ENCODE peak calls at places on chromosomes 12 and 14, in eight cellular contexts. Y is KBM-7; A is MV-4-11; E is NCI-H748 treated with DMSO at 0.1 percent for 48 hours; B is GM12892; U is left ventricle myocardium superior; J is stimulated activated CD4-positive, alpha-beta T cell treated with anti-CD3 and anti-CD28 coated beads, Interleukin-15, amount 100 ng/mL, for 1 hour; S is uterus. T is an unnamed sample.

GRCh38 chr12:94875525-94875924 is 128.0 kb downstream of the NDUFA12 start:
- DNase-seq in Y (peak), U (no peak), S (no peak), B (peak), A (no peak), E (peak), J (no peak), T (no peak)

GRCh38 chr14:68896132-68896531 is 83.0 kb downstream of the ACTN1 start:
- DNase-seq in B (no peak), J (no peak), A (no peak), S (no peak), E (no peak), Y (no peak), U (no peak), T (no peak)

GRCh38 chr14:85471744-85472143 is 58.2 kb upstream of the FLRT2 start:
- DNase-seq in S (no peak), J (no peak), E (peak), Y (no peak), U (no peak), A (peak), B (no peak), T (no peak)

GRCh38 chr14:68851078-68851477 is 58.2 kb upstream of the ZFP36L1 start:
- DNase-seq in Y (no peak), U (no peak), B (no peak), J (no peak), E (no peak), S (no peak), A (no peak), T (no peak)

GRCh38 chr14:54349713-54350112 is 47.1 kb upstream of the CDKN3 start:
- DNase-seq in U (no peak), Y (no peak), E (no peak), J (no peak), A (no peak), S (no peak), B (no peak), T (no peak)

GRCh38 chr12:32499048-32499447 is 99.7 kb downstream of the FGD4 start:
- DNase-seq in B (no peak), E (no peak), A (no peak), Y (no peak), S (no peak), J (no peak), U (peak), T (no peak)

GRCh38 chr12:69987453-69988102 is 162.6 kb downstream of the MYRFL start:
- DNase-seq in U (no peak), B (no peak), S (peak), E (no peak), Y (no peak), J (no peak), A (no peak), T (no peak)

GRCh38 chr12:132395192-132395907 is 66.0 kb upstream of the GALNT9 start:
- DNase-seq in B (no peak), Y (no peak), S (peak), E (no peak), J (no peak), A (no peak), U (no peak), T (no peak)

GRCh38 chr12:10251669-10252068 is 39.0 kb downstream of the GABARAPL1 start:
- DNase-seq in U (no peak), B (no peak), J (no peak), S (no peak), Y (no peak), E (no peak), A (no peak), T (no peak)

GRCh38 chr12:6769003-6769389 is 2.8 kb downstream of the PTMS start:
- DNase-seq in A (no peak), S (peak), E (peak), Y (no peak), B (no peak), U (peak), J (no peak), T (peak)

GRCh38 chr12:5748027-5748426 is 197.0 kb downstream of the ANO2 start:
- DNase-seq in Y (no peak), A (no peak), U (no peak), S (no peak), J (no peak), B (no peak), E (no peak), T (no peak)

GRCh38 chr12:674272-674781 is 11.1 kb upstream of the NINJ2 start:
- DNase-seq in E (no peak), U (no peak), B (no peak), A (peak), S (no peak), J (peak), Y (no peak), T (no peak)

GRCh38 chr14:101705733-101706508 is 55.6 kb upstream of the PPP2R5C start:
- DNase-seq in Y (no peak), B (no peak), J (peak), E (no peak), U (peak), S (peak), A (no peak), T (peak)

T was measured in heart left ventricle.